ENCODE peak calls at places on chromosomes 12 and 14, in seven cellular contexts. M, T, C, B, S, A and W are unnamed samples.

GRCh38 chr14:23469906-23470403 is 452 bp downstream of the NGDN start:
- DNase-seq in M (peak; percentile 67), C (no peak), A (no peak), T (no peak), B (no peak), S (no peak), W (no peak)

GRCh38 chr12:76864791-76865400 is 13.9 kb downstream of the CSRP2 start:
- DNase-seq in B (no peak), M (no peak), S (no peak), T (no peak), A (no peak), C (no peak), W (no peak)

GRCh38 chr12:96399081-96399918 is 939 bp downstream of the CDK17 start:
- DNase-seq in T (peak; percentile 89), B (peak; percentile 91), M (peak; percentile 84), A (peak; percentile 68), C (peak; percentile 75), S (peak; percentile 44), W (peak; percentile 29)

GRCh38 chr12:105733579-105733978 is 403.1 kb downstream of the C12orf75 start:
- DNase-seq in A (no peak), S (no peak), B (no peak), C (no peak), T (no peak), M (no peak), W (no peak)

GRCh38 chr12:76611533-76611932 is 52.0 kb upstream of the OSBPL8 start:
- DNase-seq in C (no peak), M (peak; percentile 96), T (no peak), B (no peak), S (no peak), A (no peak), W (peak; percentile 99)

GRCh38 chr14:73744874-73745529 is 30.8 kb upstream of the PNMA1 start:
- DNase-seq in A (no peak), M (no peak), C (no peak), T (peak; percentile 69), S (no peak), B (no peak), W (peak; percentile 76)

GRCh38 chr12:43305065-43305464 is 246.9 kb downstream of the ADAMTS20 start:
- DNase-seq in A (no peak), M (no peak), S (no peak), C (no peak), T (no peak), B (no peak), W (no peak)

GRCh38 chr12:107014050-107014449 is 27.1 kb upstream of the MTERF2 start:
- DNase-seq in M (peak; percentile 3), C (peak; percentile 3), S (no peak), T (no peak), A (no peak), B (peak; percentile 46), W (peak; percentile 88)

GRCh38 chr12:55708695-55709233 is 1.1 kb upstream of the ITGA7 start:
- DNase-seq in T (no peak), S (no peak), A (no peak), M (no peak), C (no peak), B (no peak), W (no peak)

GRCh38 chr14:73731111-73731510 is 16.9 kb upstream of the PNMA1 start:
- DNase-seq in S (no peak), C (no peak), A (no peak), M (no peak), B (no peak), T (no peak), W (no peak)

GRCh38 chr14:60721331-60722162 is 2.6 kb downstream of the SIX4 start:
- DNase-seq in S (no peak), T (peak; percentile 56), A (peak; percentile 47), M (peak; percentile 71), B (peak; percentile 88), C (peak; percentile 39), W (peak; percentile 31)

GRCh38 chr14:67722293-67722692 is 20.6 kb downstream of the RDH12 start:
- DNase-seq in S (no peak), M (peak; percentile 42), B (peak; percentile 46), C (no peak), T (no peak), A (no peak), W (no peak)

GRCh38 chr12:68003777-68004176 is 14.5 kb downstream of the IFNG-AS1 start:
- DNase-seq in S (no peak), T (no peak), C (no peak), A (no peak), B (no peak), M (no peak), W (no peak)

GRCh38 chr12:100234591-100235304 is 32.1 kb downstream of the DEPDC4 start:
- DNase-seq in A (no peak), S (no peak), T (no peak), M (peak; percentile 76), C (peak; percentile 7), B (peak; percentile 83), W (peak; percentile 59)

GRCh38 chr14:96502621-96503251 is 554 bp downstream of the PAPOLA start:
- DNase-seq in C (peak; percentile 29), M (peak; percentile 68), A (peak; percentile 23), T (peak; percentile 84), S (no peak), B (peak; percentile 89), W (peak; percentile 17)

GRCh38 chr12:104340917-104341611 is 37.5 kb downstream of the EID3 start:
- DNase-seq in M (no peak), C (no peak), B (no peak), T (no peak), S (no peak), A (no peak), W (no peak)

DNA sequence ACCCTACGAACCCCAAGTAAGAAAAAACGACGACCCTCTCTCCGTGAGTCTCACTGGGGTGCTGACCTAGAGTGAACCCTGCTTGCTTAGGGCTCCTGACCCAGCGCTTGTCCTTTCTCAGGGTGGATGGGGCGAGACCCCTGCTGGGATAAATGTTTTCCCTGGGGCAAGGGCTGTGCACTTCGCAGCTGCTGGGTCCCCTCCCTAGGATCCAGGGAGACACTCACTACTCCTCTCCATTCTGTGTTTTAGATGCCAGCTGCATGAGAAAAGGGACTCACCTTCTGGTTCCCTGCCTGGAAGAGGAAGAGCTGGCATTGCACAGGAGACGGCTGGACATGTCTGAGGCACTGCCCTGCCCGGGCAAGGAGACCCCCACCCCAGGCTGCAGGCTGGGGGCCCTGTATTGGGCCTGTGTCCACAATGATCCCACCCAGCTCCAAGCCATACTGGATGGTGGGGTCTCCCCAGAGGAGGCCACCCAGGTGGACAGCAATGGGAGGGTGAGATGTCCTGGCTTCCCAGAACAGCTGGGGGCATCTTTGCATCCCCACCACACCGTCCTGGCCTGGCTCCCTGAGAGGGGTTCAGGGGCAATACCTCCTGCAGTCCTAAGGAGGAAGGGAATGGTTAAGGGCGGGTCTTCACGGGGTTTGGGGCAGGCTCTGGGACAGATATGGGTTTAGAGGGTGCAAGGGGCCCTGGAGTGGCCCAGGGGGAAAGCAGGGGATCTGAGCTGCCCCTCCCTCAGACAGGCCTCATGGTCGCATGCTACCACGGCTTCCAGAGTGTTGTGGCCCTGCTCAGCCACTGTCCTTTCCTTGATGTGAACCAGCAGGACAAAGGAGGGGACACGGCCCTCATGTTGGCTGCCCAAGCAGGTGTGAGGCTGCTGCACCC is 663 bp downstream of the ANKRD33 start:
- DNase-seq in S (no peak), B (no peak), T (no peak), M (no peak), C (no peak), A (no peak), W (no peak)
- H3K36me3 ChIP-seq in S (no peaks in the 10 kb centered on the region), B (no peaks in the 10 kb centered on the region), T (no peaks in the 10 kb centered on the region), M (no peaks in the 10 kb centered on the region), C (no peaks in the 10 kb centered on the region), A (no peaks in the 10 kb centered on the region), W (no peaks in the 10 kb centered on the region)

GRCh38 chr14:104780513-104781030 is 15.0 kb downstream of the AKT1 start:
- DNase-seq in M (no peak), A (no peak), T (no peak), S (no peak), B (no peak), C (no peak), W (no peak)

GRCh38 chr14:104783484-104784217 is 11.9 kb downstream of the AKT1 start:
- DNase-seq in M (no peak), C (no peak), S (no peak), T (no peak), B (no peak), A (no peak), W (no peak)

GRCh38 chr14:104782823-104783170 is 12.8 kb downstream of the AKT1 start:
- DNase-seq in S (no peak), C (no peak), A (no peak), M (no peak), T (no peak), B (no peak), W (no peak)

GRCh38 chr14:104781271-104782077 is 14.1 kb downstream of the AKT1 start:
- DNase-seq in T (no peak), S (no peak), C (no peak), B (no peak), A (no peak), M (no peak), W (no peak)

GRCh38 chr14:104782086-104782822 is 13.3 kb downstream of the AKT1 start:
- DNase-seq in M (no peak), T (no peak), A (no peak), B (no peak), S (no peak), C (no peak), W (no peak)
- H3K36me3 ChIP-seq in M (no peaks in the 10 kb centered on the region), T (peaks cover 27% of the 10 kb centered on the region), A (peaks cover 7% of the 10 kb centered on the region), B (peaks cover 8% of the 10 kb centered on the region), S (no peaks in the 10 kb centered on the region), C (no peaks in the 10 kb centered on the region), W (peaks cover 23% of the 10 kb centered on the region)

DNA sequence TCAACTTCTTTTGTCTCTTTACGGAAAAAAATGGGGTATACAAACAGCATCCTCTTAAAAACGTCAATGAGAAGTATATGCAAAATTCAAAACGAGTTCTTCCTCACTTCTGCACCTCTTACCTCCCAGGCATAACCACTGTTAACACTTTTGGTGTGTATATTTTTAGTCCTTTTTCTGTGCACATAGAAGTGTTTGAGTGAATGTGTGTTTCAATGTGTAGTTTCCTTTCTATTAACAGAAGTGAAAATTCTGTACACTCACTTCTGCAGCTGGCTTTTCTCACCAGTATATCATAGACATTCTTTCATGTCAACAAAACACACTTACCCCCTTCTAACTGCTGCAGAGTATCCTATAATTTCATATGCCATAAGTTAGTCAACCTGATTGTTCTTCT is 5.4 kb downstream of the UBR7 start:
- DNase-seq in M (no peak), C (no peak), A (no peak), B (no peak), S (no peak), T (no peak), W (no peak)
- H3K36me3 ChIP-seq in M (peaks cover 14% of the 10 kb centered on the region), C (peaks cover 9% of the 10 kb centered on the region), A (peaks cover 8% of the 10 kb centered on the region), B (peaks cover 30% of the 10 kb centered on the region), S (no peaks in the 10 kb centered on the region), T (peaks cover 69% of the 10 kb centered on the region), W (no peaks in the 10 kb centered on the region)

GRCh38 chr14:104150201-104151027 is 12.0 kb downstream of the KIF26A start:
- DNase-seq in C (no peak), S (no peak), T (no peak), A (no peak), M (peak; percentile 36), B (no peak), W (no peak)

GRCh38 chr14:104147346-104148125 is 9.1 kb downstream of the KIF26A start:
- DNase-seq in B (no peak), C (no peak), A (no peak), S (no peak), T (peak; percentile 42), M (no peak), W (no peak)

GRCh38 chr14:104149278-104149595 is 10.8 kb downstream of the KIF26A start:
- DNase-seq in M (no peak), C (no peak), B (no peak), S (no peak), A (no peak), T (no peak), W (no peak)

GRCh38 chr14:104149617-104150141 is 11.3 kb downstream of the KIF26A start:
- DNase-seq in B (no peak), S (no peak), C (no peak), T (no peak), A (peak; percentile 72), M (peak; percentile 26), W (no peak)

GRCh38 chr14:104148433-104149277 is 10.3 kb downstream of the KIF26A start:
- DNase-seq in B (no peak), T (no peak), C (no peak), S (no peak), A (no peak), M (no peak), W (no peak)
- H3K36me3 ChIP-seq in B (no peaks in the 10 kb centered on the region), T (no peaks in the 10 kb centered on the region), C (no peaks in the 10 kb centered on the region), S (no peaks in the 10 kb centered on the region), A (peaks cover 6% of the 10 kb centered on the region), M (no peaks in the 10 kb centered on the region), W (no peaks in the 10 kb centered on the region)